ENCODE peak calls at places on chromosomes 11 and 22, in ten cellular contexts. E is IMR-90, M is HCT116, Y is ovary, K is breast epithelium, L is tibial nerve, O is spleen, H is transverse colon, F is body of pancreas, C is esophagus squamous epithelium. V is an unnamed sample.

GRCh38 chr11:118401880-118402590 is 629 bp downstream of the ATP5MG start:
- DNase-seq in E (peak; percentile 92), M (no peak), Y (no peak), K (no peak), L (no peak), O (no peak), H (no peak), F (no peak), C (no peak), V (no peak)

GRCh38 chr22:35484651-35485372 is 55.8 kb upstream of the RASD2 start:
- DNase-seq in E (peak; percentile 71), M (no peak), Y (no peak), K (no peak), L (no peak), O (no peak), H (no peak), F (no peak), C (no peak), V (no peak)

GRCh38 chr11:71080239-71081097 is 171.9 kb downstream of the SHANK2 start:
- DNase-seq in E (peak; percentile 58), M (peak; percentile 79), Y (no peak), K (peak; percentile 27), L (peak; percentile 78), O (no peak), H (peak; percentile 62), F (peak; percentile 78), C (no peak), V (no peak)

GRCh38 chr11:111347723-111348115 is 31.4 kb downstream of the POU2AF1 start:
- DNase-seq in E (peak; percentile 28), M (no peak), Y (no peak), K (no peak), L (no peak), O (no peak), H (no peak), F (no peak), C (no peak), V (no peak)

GRCh38 chr11:118205979-118206611 is 18.7 kb downstream of the JAML start:
- DNase-seq in E (no peak), M (no peak), Y (no peak), K (no peak), L (no peak), O (no peak), H (no peak), F (no peak), C (no peak), V (no peak)

GRCh38 chr22:30943368-30943767 is 25.2 kb downstream of the MORC2 start:
- DNase-seq in E (no peak), M (no peak), Y (no peak), K (no peak), L (no peak), O (no peak), H (no peak), F (no peak), C (no peak), V (no peak)

GRCh38 chr22:46827072-46827780 is 64.8 kb downstream of the TBC1D22A start:
- DNase-seq in E (no peak), M (no peak), Y (no peak), K (no peak), L (no peak), O (no peak), H (no peak), F (no peak), C (no peak), V (no peak)

GRCh38 chr11:1302461-1303073 is 6.9 kb downstream of the TOLLIP start:
- DNase-seq in E (no peak), M (no peak), Y (peak; percentile 17), K (no peak), L (no peak), O (peak; percentile 56), H (no peak), F (peak; percentile 57), C (no peak), V (no peak)

DNA sequence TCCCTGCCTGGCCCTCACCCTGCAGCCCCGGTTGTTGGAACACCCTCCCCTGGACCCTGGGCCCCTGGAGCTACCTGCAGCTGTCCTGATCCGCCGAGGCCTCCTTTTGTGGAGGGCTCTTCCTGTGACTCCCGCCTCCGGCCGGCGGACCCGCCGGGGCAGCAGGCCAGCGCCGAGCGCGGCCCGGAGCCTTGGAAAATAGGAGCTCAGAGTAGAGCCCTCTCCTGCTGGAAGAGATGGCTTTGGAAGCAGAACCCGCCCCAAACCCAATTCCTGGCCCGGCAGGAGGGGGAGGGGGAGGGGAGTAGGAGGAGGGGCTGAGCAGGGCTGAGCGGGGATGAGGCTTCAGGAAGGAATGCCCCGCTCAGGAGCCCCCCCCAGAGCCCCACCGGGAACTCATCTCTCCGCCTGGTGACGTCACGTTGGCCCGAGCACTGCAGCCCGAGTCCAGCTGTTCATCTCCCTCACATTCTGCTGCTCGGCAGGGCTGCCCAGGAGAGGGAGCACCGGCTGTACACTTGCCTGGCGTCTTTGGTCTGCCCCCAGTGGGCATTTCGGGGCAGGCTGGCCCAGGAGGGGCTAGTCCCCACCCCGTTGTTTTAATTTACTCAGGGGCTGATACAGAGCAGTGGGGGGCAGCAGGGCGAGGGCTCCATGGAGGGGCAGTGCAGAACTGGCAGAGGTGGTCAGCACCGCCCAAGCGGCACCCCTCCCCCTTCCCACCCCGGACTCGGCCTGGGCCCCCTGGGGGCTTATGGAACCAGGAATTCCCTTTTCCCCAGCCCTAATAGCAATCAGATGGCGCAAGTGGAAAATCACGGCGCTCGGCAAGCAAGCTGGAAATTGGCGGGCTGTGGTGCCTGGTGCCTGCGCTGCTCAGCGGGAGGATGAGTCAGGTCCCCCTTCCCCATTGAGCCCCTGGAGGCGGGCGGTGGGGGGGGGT is at the start of gene MRGPRF:
- DNase-seq in E (peak; percentile 91), M (no peak), Y (peak; percentile 95), K (peak; percentile 67), L (peak; percentile 93), O (peak; percentile 73), H (peak; percentile 87), F (peak; percentile 65), C (no peak), V (peak; percentile 99)
- TF ChIP-seq CTCF in E (peak; percentile 78), M (peak; percentile 49), Y (peak; percentile 63), K (peak; percentile 16), L (peak; percentile 85), O (no peak), H (peak; percentile 44), F (peak; percentile 18), C (peak; percentile 36), V (peak; percentile 80)

GRCh38 chr11:73390601-73391565 is 14.7 kb downstream of the RELT start:
- DNase-seq in E (no peak), M (no peak), Y (no peak), K (no peak), L (no peak), O (peak; percentile 69), H (no peak), F (no peak), C (no peak), V (no peak)

GRCh38 chr11:73393011-73393380 is 16.8 kb downstream of the RELT start:
- DNase-seq in E (no peak), M (no peak), Y (no peak), K (no peak), L (no peak), O (peak; percentile 75), H (no peak), F (no peak), C (no peak), V (no peak)

GRCh38 chr11:73391665-73392064 is 15.5 kb downstream of the RELT start:
- DNase-seq in E (no peak), M (no peak), Y (no peak), K (no peak), L (no peak), O (no peak), H (no peak), F (no peak), C (no peak), V (no peak)

GRCh38 chr11:73393479-73394415 is 17.5 kb downstream of the RELT start:
- DNase-seq in E (peak; percentile 82), M (peak; percentile 41), Y (peak; percentile 74), K (peak; percentile 37), L (peak; percentile 79), O (peak; percentile 88), H (peak; percentile 80), F (peak; percentile 81), C (peak; percentile 28), V (peak; percentile 73)

GRCh38 chr11:73392108-73393010 is 16.2 kb downstream of the RELT start:
- DNase-seq in E (no peak), M (no peak), Y (no peak), K (no peak), L (no peak), O (peak; percentile 76), H (no peak), F (no peak), C (no peak), V (no peak)
- TF ChIP-seq POLR2A in E (no peak), M (no peak), Y (no peak), K (no peak), L (no peak), O (no peak), H (no peak), F (no peak), C (no peak), V (no peak)

GRCh38 chr11:74725701-74726100 is 5.5 kb downstream of the CHRDL2 start:
- DNase-seq in E (peak; percentile 92), M (no peak), Y (no peak), K (no peak), L (no peak), O (no peak), H (no peak), F (no peak), C (no peak), V (peak; percentile 5)

GRCh38 chr11:74726547-74727182 is 4.6 kb downstream of the CHRDL2 start:
- DNase-seq in E (peak; percentile 85), M (peak; percentile 54), Y (peak; percentile 77), K (peak; percentile 54), L (peak; percentile 71), O (peak; percentile 86), H (peak; percentile 76), F (peak; percentile 88), C (no peak), V (peak; percentile 82)

GRCh38 chr11:74731301-74732094 is at the start of gene CHRDL2:
- DNase-seq in E (peak; percentile 34), M (no peak), Y (no peak), K (no peak), L (no peak), O (no peak), H (no peak), F (peak; percentile 21), C (no peak), V (peak; percentile 49)

GRCh38 chr11:74730601-74731260 is 495 bp downstream of the CHRDL2 start:
- DNase-seq in E (no peak), M (no peak), Y (no peak), K (no peak), L (no peak), O (no peak), H (no peak), F (no peak), C (no peak), V (no peak)

GRCh38 chr11:74729397-74729796 is 1.8 kb downstream of the CHRDL2 start:
- DNase-seq in E (no peak), M (no peak), Y (no peak), K (no peak), L (no peak), O (no peak), H (no peak), F (no peak), C (no peak), V (no peak)
- H3K27me3 ChIP-seq in E (peaks cover 57% of the 10 kb centered on the region), M (peaks cover 8% of the 10 kb centered on the region), Y (no peaks in the 10 kb centered on the region), K (peaks cover 42% of the 10 kb centered on the region), L (peaks cover 49% of the 10 kb centered on the region), O (peaks cover 31% of the 10 kb centered on the region), H (peaks cover 53% of the 10 kb centered on the region), F (no peaks in the 10 kb centered on the region), C (peaks cover 15% of the 10 kb centered on the region), V (no peaks in the 10 kb centered on the region)

GRCh38 chr22:27487600-27488450 is 313.7 kb downstream of the MN1 start:
- DNase-seq in E (peak; percentile 69), M (no peak), Y (no peak), K (no peak), L (no peak), O (no peak), H (no peak), F (peak; percentile 17), C (no peak), V (no peak)
- TF ChIP-seq CTCF in E (no peak), M (no peak), Y (no peak), K (no peak), L (no peak), O (no peak), H (no peak), F (no peak), C (no peak), V (no peak)

V was measured in uterus.